ENCODE peak calls at places on chromosomes 3 and 15, in eight cellular contexts. J, R, Q, I, M, S, F and E are unnamed samples.

GRCh38 chr3:127770671-127771370 is 51.5 kb downstream of the MGLL start:
- DNase-seq in F (no peak), R (peak), Q (no peak), I (no peak), S (no peak), M (no peak), J (no peak), E (no peak)

GRCh38 chr3:23115171-23115877 is 87.8 kb upstream of the UBE2E2 start:
- DNase-seq in S (peak), I (no peak), F (no peak), M (no peak), Q (no peak), J (no peak), R (no peak), E (no peak)

GRCh38 chr3:191141728-191142127 is 57.3 kb upstream of the OSTN start:
- DNase-seq in F (no peak), I (peak), Q (peak), M (no peak), J (peak), S (no peak), R (no peak), E (no peak)

GRCh38 chr15:49621327-49622210 is 721 bp downstream of the DTWD1 start:
- DNase-seq in R (no peak), S (peak), I (peak), F (no peak), Q (peak), M (no peak), J (no peak), E (no peak)

GRCh38 chr3:47892284-47892683 is 89.3 kb downstream of the DHX30 start:
- DNase-seq in J (no peak), R (no peak), F (no peak), Q (no peak), M (no peak), I (no peak), S (no peak), E (no peak)

GRCh38 chr15:33310481-33311311 is at the start of gene RYR3:
- DNase-seq in F (no peak), Q (peak), M (peak), J (no peak), R (no peak), I (peak), S (no peak), E (no peak)

GRCh38 chr3:190696777-190697501 is 165.6 kb downstream of the GMNC start:
- DNase-seq in J (peak), F (peak), Q (peak), R (no peak), I (peak), S (peak), M (no peak), E (no peak)

GRCh38 chr15:63633312-63633711 is 36.1 kb downstream of the FBXL22 start:
- DNase-seq in F (no peak), R (no peak), J (no peak), M (no peak), S (no peak), I (no peak), Q (no peak), E (no peak)

GRCh38 chr15:91801836-91802534 is 51.5 kb upstream of the SLCO3A1 start:
- DNase-seq in F (no peak), R (no peak), J (no peak), S (no peak), Q (peak), M (no peak), I (no peak), E (no peak)

DNA sequence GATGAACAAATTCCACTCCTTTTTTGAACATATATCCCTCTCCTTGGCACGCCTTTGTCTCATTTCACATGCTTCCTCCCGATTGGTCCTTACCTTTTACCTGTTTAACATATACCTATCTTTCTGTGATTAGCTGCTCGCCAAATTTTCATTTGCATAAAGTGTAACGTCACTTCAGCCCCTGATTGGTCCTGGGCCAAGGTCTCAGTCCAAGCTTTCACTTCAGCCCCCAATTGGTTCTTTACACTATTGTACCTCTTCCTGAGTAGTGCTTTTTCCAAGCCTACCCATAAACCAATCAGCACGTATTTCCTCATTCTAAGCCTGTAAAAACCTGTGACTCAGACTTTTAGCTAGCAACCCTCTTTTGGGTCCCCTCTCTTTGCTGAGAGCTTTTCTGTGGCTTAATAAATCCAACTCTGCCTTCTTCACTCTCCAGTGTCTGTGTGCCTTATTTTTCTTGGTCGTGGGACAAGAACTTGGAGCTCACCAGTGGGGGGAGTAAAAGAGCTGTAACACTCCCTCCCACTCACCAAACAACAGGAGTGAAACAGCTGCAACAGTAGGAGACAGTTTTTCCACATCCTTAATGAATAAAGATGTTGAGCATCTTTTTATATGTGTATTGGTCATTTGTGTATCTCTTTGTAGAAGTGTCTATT is 584 bp upstream of the XCR1 start:
- DNase-seq in S (no peak), I (no peak), R (no peak), M (no peak), Q (no peak), J (no peak), F (no peak), E (no peak)
- TF ChIP-seq CTCF in S (no peak), I (no peak), R (no peak), M (no peak), Q (no peak), J (no peak), F (no peak), E (no peak)

GRCh38 chr3:102471001-102471400 is 36.2 kb downstream of the ZPLD1 start:
- DNase-seq in I (no peak), J (no peak), R (no peak), S (no peak), F (no peak), Q (no peak), M (no peak), E (no peak)
- TF ChIP-seq CTCF in I (no peak), J (no peak), R (no peak), S (no peak), F (no peak), Q (no peak), M (peak), E (no peak)

GRCh38 chr3:129228891-129229585 is 20.4 kb upstream of the COPG1 start:
- DNase-seq in R (peak), I (peak), S (no peak), Q (peak), J (peak), M (no peak), F (no peak), E (no peak)
- TF ChIP-seq CTCF in R (no peak), I (no peak), S (no peak), Q (peak), J (no peak), M (peak), F (no peak), E (no peak)

GRCh38 chr3:189340680-189341460 is 169.1 kb downstream of the TPRG1 start:
- DNase-seq in J (no peak), R (no peak), I (peak), M (no peak), S (no peak), F (no peak), Q (no peak), E (no peak)
- TF ChIP-seq CTCF in J (peak), R (no peak), I (peak), M (peak), S (no peak), F (no peak), Q (peak), E (no peak)

DNA sequence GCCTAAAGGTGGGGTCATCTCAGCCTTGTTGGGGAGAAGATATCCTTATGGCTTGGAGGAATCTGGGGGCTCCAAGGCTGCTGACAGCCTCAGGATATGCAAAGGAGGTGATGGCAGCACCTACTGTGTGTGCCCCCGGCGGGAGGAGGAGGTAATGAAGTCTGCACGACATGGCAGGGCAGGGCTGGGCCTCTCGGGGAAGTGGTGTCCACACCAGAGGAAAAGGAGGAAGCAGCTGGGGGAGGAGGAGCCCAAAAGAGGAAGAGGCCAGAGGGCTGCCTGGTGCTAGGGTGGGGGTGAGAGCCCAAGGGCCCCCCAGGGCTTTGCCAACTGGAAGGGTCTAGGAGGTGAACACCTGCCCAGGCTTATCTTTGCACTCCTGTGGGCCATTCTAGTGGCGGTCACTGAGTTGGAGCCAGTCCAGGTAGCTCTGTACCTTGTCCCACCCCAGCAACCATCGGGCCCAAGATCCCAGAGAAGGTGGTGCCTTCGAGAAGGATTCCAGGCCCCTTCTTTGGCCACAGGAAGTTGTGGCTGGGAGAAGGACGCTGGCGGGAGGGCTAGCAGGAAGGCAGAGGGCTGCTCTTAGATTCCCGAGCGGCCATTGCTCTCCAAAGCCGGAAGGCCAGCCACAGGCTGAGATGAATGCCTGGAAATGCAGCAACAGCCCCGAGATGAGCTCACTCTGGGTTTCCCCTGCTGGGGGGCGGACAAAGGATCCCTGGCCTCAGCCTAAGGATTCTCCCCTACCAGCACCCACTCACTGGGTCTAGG is 7.0 kb downstream of the GNAI2 start:
- DNase-seq in R (peak), J (no peak), S (no peak), M (no peak), Q (peak), I (peak), F (no peak), E (no peak)
- TF ChIP-seq CTCF in R (no peak), J (no peak), S (no peak), M (no peak), Q (no peak), I (no peak), F (no peak), E (no peak)

GRCh38 chr15:84879088-84879780 is 5.2 kb upstream of the SLC28A1 start:
- DNase-seq in M (no peak), R (no peak), S (no peak), F (no peak), I (no peak), Q (no peak), J (no peak), E (no peak)
- TF ChIP-seq CTCF in M (no peak), R (no peak), S (no peak), F (no peak), I (no peak), Q (no peak), J (no peak), E (no peak)